ENCODE peak calls at places on chromosomes 12 and 14, in six cellular contexts. M, I, W, K, P and Y are unnamed samples.

GRCh38 chr14:74616507-74616906 is 4.5 kb upstream of the LTBP2 start:
- DNase-seq in M (no peak), W (no peak), P (no peak), K (no peak), I (no peak), Y (no peak)

GRCh38 chr14:39428118-39428517 is 4.1 kb downstream of the FBXO33 start:
- DNase-seq in W (no peak), I (no peak), P (no peak), M (no peak), K (no peak), Y (no peak)

GRCh38 chr12:11839093-11839641 is 189.7 kb downstream of the ETV6 start:
- DNase-seq in M (no peak), P (peak), K (no peak), I (no peak), W (no peak), Y (no peak)

GRCh38 chr12:52342781-52343490 is 21.7 kb upstream of the KRT83 start:
- DNase-seq in K (no peak), I (no peak), W (no peak), P (no peak), M (no peak), Y (no peak)

GRCh38 chr14:54902521-54903420 is at the start of gene GCH1:
- DNase-seq in W (peak), P (peak), K (no peak), M (no peak), I (peak), Y (peak)

GRCh38 chr12:66237505-66238175 is 48.6 kb downstream of the IRAK3 start:
- DNase-seq in I (no peak), P (no peak), M (no peak), K (no peak), W (no peak), Y (no peak)

GRCh38 chr14:76876076-76876475 is 49.9 kb downstream of the LRRC74A start:
- DNase-seq in I (peak), M (no peak), K (peak), P (peak), W (no peak), Y (peak)

GRCh38 chr12:51896236-51896635 is 8.3 kb downstream of the ANKRD33 start:
- DNase-seq in I (peak), P (no peak), W (no peak), K (no peak), M (no peak), Y (no peak)

GRCh38 chr12:107549786-107550480 is 135.7 kb upstream of the PWP1 start:
- DNase-seq in P (no peak), M (no peak), W (no peak), K (no peak), I (no peak), Y (no peak)

GRCh38 chr14:68977741-68978549 is 1.2 kb downstream of the ACTN1 start:
- DNase-seq in M (no peak), K (peak), W (peak), I (peak), P (peak), Y (no peak)

GRCh38 chr12:89525824-89526770 is at the start of gene POC1B:
- DNase-seq in W (peak), M (peak), P (peak), I (peak), K (no peak), Y (peak)

GRCh38 chr12:110199360-110200123 is 75.4 kb downstream of the IFT81 start:
- DNase-seq in W (no peak), K (no peak), M (peak), P (no peak), I (peak), Y (no peak)

GRCh38 chr12:112971248-112971647 is 7.1 kb upstream of the OAS2 start:
- DNase-seq in K (no peak), P (no peak), I (peak), W (no peak), M (no peak), Y (no peak)

GRCh38 chr14:77151245-77151644 is 9.7 kb upstream of the ZDHHC22 start:
- DNase-seq in I (peak), W (no peak), M (no peak), K (no peak), P (no peak), Y (no peak)

GRCh38 chr14:77391441-77391840 is 14.3 kb downstream of the SAMD15 start:
- DNase-seq in K (no peak), P (no peak), W (no peak), M (no peak), I (no peak), Y (no peak)

GRCh38 chr12:57063991-57064725 is 14.2 kb upstream of the MYO1A start:
- DNase-seq in W (no peak), I (no peak), K (no peak), M (peak), P (no peak), Y (no peak)

GRCh38 chr12:116455540-116456306 is 103.5 kb upstream of the MAP1LC3B2 start:
- DNase-seq in W (peak), M (no peak), P (peak), K (peak), I (peak), Y (peak)

GRCh38 chr12:75208851-75209781 is 523 bp downstream of the KCNC2 start:
- DNase-seq in K (peak), W (no peak), I (peak), M (no peak), P (no peak), Y (no peak)

GRCh38 chr12:69284131-69284530 is 44.8 kb downstream of the CPSF6 start:
- DNase-seq in P (peak), M (no peak), I (peak), W (no peak), K (peak), Y (peak)

GRCh38 chr14:103021817-103022668 is 35.3 kb downstream of the CDC42BPB start:
- DNase-seq in I (no peak), P (no peak), K (no peak), M (no peak), W (no peak), Y (no peak)

GRCh38 chr14:77520626-77521025 is 22.0 kb upstream of the ISM2 start:
- DNase-seq in K (no peak), W (no peak), M (no peak), I (peak), P (no peak), Y (no peak)

GRCh38 chr14:92538412-92539017 is 24.9 kb downstream of the RIN3 start:
- DNase-seq in W (no peak), K (no peak), I (no peak), P (no peak), M (peak), Y (no peak)
- H3K27ac ChIP-seq in W (peak), K (no peak), I (peak), P (peak), M (no peak), Y (no peak)

GRCh38 chr12:123036471-123037285 is 56.2 kb downstream of the ARL6IP4 start:
- DNase-seq in I (no peak), P (no peak), W (no peak), M (no peak), K (no peak), Y (no peak)
- H3K27ac ChIP-seq in I (no peak), P (no peak), W (no peak), M (no peak), K (no peak), Y (no peak)

GRCh38 chr14:34063470-34064164 is 112.7 kb upstream of the EGLN3 start:
- DNase-seq in P (no peak), K (no peak), I (no peak), W (no peak), M (no peak), Y (no peak)

GRCh38 chr14:34064349-34064748 is 113.5 kb upstream of the EGLN3 start:
- DNase-seq in K (no peak), M (no peak), P (peak), I (no peak), W (no peak), Y (no peak)

GRCh38 chr14:34065690-34066391 is 115.0 kb upstream of the EGLN3 start:
- DNase-seq in K (no peak), I (no peak), W (no peak), P (no peak), M (no peak), Y (no peak)

GRCh38 chr14:34063042-34063441 is 112.2 kb upstream of the EGLN3 start:
- DNase-seq in P (no peak), I (no peak), K (no peak), W (no peak), M (no peak), Y (no peak)

GRCh38 chr14:34065222-34065621 is 114.3 kb upstream of the EGLN3 start:
- DNase-seq in P (no peak), M (no peak), I (no peak), K (no peak), W (no peak), Y (no peak)
- H3K27ac ChIP-seq in P (peak), M (no peak), I (no peak), K (no peak), W (peak), Y (no peak)

GRCh38 chr14:64801800-64802199 is 77.9 kb downstream of the SPTB start:
- DNase-seq in W (no peak), I (peak), P (no peak), M (no peak), K (no peak), Y (no peak)

GRCh38 chr14:64800000-64800399 is 79.7 kb downstream of the SPTB start:
- DNase-seq in P (peak), K (no peak), W (no peak), M (no peak), I (peak), Y (no peak)

GRCh38 chr14:64796369-64796768 is 83.3 kb downstream of the SPTB start:
- DNase-seq in W (no peak), M (no peak), K (no peak), P (no peak), I (no peak), Y (no peak)

GRCh38 chr14:64801046-64801445 is 78.7 kb downstream of the SPTB start:
- DNase-seq in M (no peak), K (no peak), P (no peak), I (no peak), W (no peak), Y (no peak)

DNA sequence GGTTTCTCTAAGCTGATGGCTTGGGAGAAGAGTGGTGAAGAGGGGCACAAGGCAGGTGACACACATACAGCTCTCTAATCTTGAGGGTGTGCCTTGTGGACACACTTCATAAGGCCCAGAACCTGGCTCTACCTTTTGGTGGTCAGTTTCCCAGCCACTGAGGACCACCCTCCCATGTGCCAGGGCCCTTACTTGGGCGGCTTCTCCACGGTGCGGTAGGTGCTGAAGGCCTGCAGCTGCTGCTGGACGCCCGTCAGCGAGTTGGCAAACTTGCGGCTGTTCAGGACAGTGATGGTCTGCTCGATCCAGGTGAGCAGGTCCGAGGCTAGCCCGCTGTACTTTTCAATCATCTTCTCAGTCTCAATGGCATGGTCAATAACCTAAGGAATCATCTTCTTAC is 80.2 kb downstream of the SPTB start:
- DNase-seq in I (no peak), K (no peak), P (no peak), W (no peak), M (no peak), Y (no peak)
- H3K27ac ChIP-seq in I (no peak), K (no peak), P (no peak), W (no peak), M (no peak), Y (no peak)